ENCODE peak calls at places on chromosomes 16 and 17, in eight cellular contexts. S, V, H, J, L, X, R and N are unnamed samples.

GRCh38 chr17:61492759-61493526 is 40.7 kb downstream of the TBX4 start:
- DNase-seq in S (no peak), V (no peak), H (no peak), J (no peak), L (no peak), X (no peak), R (no peak), N (no peak)

GRCh38 chr16:11260596-11260966 is 4.6 kb upstream of the SOCS1 start:
- DNase-seq in S (no peak), V (no peak), H (no peak), J (no peak), L (no peak), X (no peak), R (no peak), N (no peak)

GRCh38 chr16:1740781-1741490 is 30.4 kb downstream of the NME3 start:
- DNase-seq in S (no peak), V (no peak), H (no peak), J (no peak), L (no peak), X (no peak), R (no peak), N (no peak)

GRCh38 chr17:37737081-37737480 is 7.8 kb downstream of the HNF1B start:
- DNase-seq in S (no peak), V (no peak), H (no peak), J (peak; percentile 73), L (peak; percentile 34), X (no peak), R (no peak), N (no peak)

GRCh38 chr16:25988089-25988488 is 296.3 kb downstream of the HS3ST4 start:
- DNase-seq in S (no peak), V (no peak), H (peak; percentile 65), J (no peak), L (no peak), X (no peak), R (no peak), N (no peak)

GRCh38 chr17:80269405-80269807 is 8.8 kb downstream of the RNF213 start:
- DNase-seq in S (no peak), V (no peak), H (no peak), J (no peak), L (no peak), X (no peak), R (no peak), N (no peak)

GRCh38 chr17:80416260-80416939 is 1.4 kb downstream of the ENDOV start:
- DNase-seq in S (no peak), V (no peak), H (no peak), J (no peak), L (no peak), X (no peak), R (no peak), N (no peak)

GRCh38 chr16:57471852-57472664 is 9.6 kb downstream of the POLR2C start:
- DNase-seq in S (no peak), V (no peak), H (no peak), J (peak; percentile 97), L (no peak), X (peak; percentile 14), R (peak; percentile 69), N (no peak)

GRCh38 chr17:28897769-28898259 is 281 bp upstream of the FLOT2 start:
- DNase-seq in S (no peak), V (no peak), H (no peak), J (no peak), L (no peak), X (no peak), R (no peak), N (no peak)

GRCh38 chr16:4263504-4264436 is 9.1 kb downstream of the TFAP4 start:
- DNase-seq in S (no peak), V (peak; percentile 83), H (no peak), J (peak; percentile 46), L (no peak), X (peak; percentile 84), R (peak; percentile 66), N (peak; percentile 22)

GRCh38 chr16:50263940-50264929 is 2.1 kb upstream of the ADCY7 start:
- DNase-seq in S (no peak), V (no peak), H (no peak), J (peak; percentile 48), L (peak; percentile 63), X (no peak), R (no peak), N (no peak)

GRCh38 chr16:1097800-1098199 is 1.8 kb upstream of the C1QTNF8 start:
- DNase-seq in S (no peak), V (peak; percentile 79), H (no peak), J (no peak), L (no peak), X (no peak), R (no peak), N (no peak)

GRCh38 chr17:74842599-74843351 is 16.9 kb downstream of the GRIN2C start:
- DNase-seq in S (peak; percentile 74), V (peak; percentile 76), H (peak; percentile 88), J (peak; percentile 82), L (peak; percentile 82), X (peak; percentile 79), R (peak; percentile 68), N (peak; percentile 16)

GRCh38 chr16:17370233-17371013 is 100.3 kb downstream of the XYLT1 start:
- DNase-seq in S (no peak), V (no peak), H (no peak), J (no peak), L (no peak), X (no peak), R (no peak), N (no peak)

GRCh38 chr17:66549312-66549705 is 246.9 kb downstream of the PRKCA start:
- DNase-seq in S (no peak), V (no peak), H (no peak), J (no peak), L (peak; percentile 46), X (no peak), R (no peak), N (peak; percentile 49)

GRCh38 chr16:23035240-23035639 is 114.0 kb downstream of the USP31 start:
- DNase-seq in S (no peak), V (no peak), H (no peak), J (no peak), L (no peak), X (no peak), R (no peak), N (no peak)

GRCh38 chr16:52265446-52265861 is 281.5 kb downstream of the TOX3 start:
- DNase-seq in S (no peak), V (no peak), H (no peak), J (no peak), L (no peak), X (peak; percentile 47), R (no peak), N (no peak)

GRCh38 chr16:6375471-6376075 is 957.1 kb upstream of the RBFOX1 start:
- DNase-seq in S (no peak), V (no peak), H (no peak), J (no peak), L (no peak), X (peak; percentile 19), R (no peak), N (no peak)

GRCh38 chr16:89195521-89196171 is 4.7 kb downstream of the SLC22A31 start:
- DNase-seq in S (no peak), V (no peak), H (no peak), J (no peak), L (no peak), X (no peak), R (no peak), N (no peak)

GRCh38 chr16:66696669-66697630 is at the start of gene CMTM4:
- DNase-seq in S (peak; percentile 90), V (peak; percentile 88), H (peak; percentile 86), J (peak; percentile 81), L (peak; percentile 87), X (peak; percentile 94), R (peak; percentile 90), N (peak; percentile 51)

GRCh38 chr16:679808-680624 is at the start of gene STUB1:
- DNase-seq in S (peak; percentile 94), V (peak; percentile 92), H (peak; percentile 94), J (peak; percentile 91), L (peak; percentile 72), X (peak; percentile 94), R (peak; percentile 92), N (peak; percentile 76)

GRCh38 chr17:79531696-79532095 is 79.2 kb downstream of the RBFOX3 start:
- DNase-seq in S (no peak), V (no peak), H (no peak), J (no peak), L (no peak), X (no peak), R (no peak), N (no peak)

GRCh38 chr17:70938311-70938710 is 769.0 kb downstream of the KCNJ2 start:
- DNase-seq in S (no peak), V (no peak), H (no peak), J (no peak), L (no peak), X (no peak), R (no peak), N (no peak)

GRCh38 chr17:82297280-82297803 is 20.1 kb downstream of the CD7 start:
- DNase-seq in S (peak; percentile 60), V (peak; percentile 65), H (no peak), J (peak; percentile 80), L (peak; percentile 86), X (no peak), R (peak; percentile 93), N (peak; percentile 90)

GRCh38 chr16:66928702-66929388 is 3.5 kb upstream of the RRAD start:
- DNase-seq in S (peak; percentile 44), V (no peak), H (peak; percentile 84), J (peak; percentile 56), L (no peak), X (peak; percentile 68), R (peak; percentile 49), N (peak; percentile 18)

GRCh38 chr17:78252701-78253635 is 21.5 kb downstream of the TMEM235 start:
- DNase-seq in S (no peak), V (no peak), H (peak; percentile 19), J (no peak), L (no peak), X (no peak), R (no peak), N (no peak)
- H3K27ac ChIP-seq in S (no peak overlapping the region), V (no peak overlapping the region), H (no peak overlapping the region), J (no peak overlapping the region), L (no peak overlapping the region), X (peak overlapping the region; percentile 24), R (no peak overlapping the region), N (no peak overlapping the region)

GRCh38 chr17:33603794-33604193 is 310.7 kb upstream of the ASIC2 start:
- DNase-seq in S (no peak), V (no peak), H (no peak), J (no peak), L (no peak), X (peak; percentile 12), R (no peak), N (no peak)

GRCh38 chr17:33598795-33599194 is 305.7 kb upstream of the ASIC2 start:
- DNase-seq in S (no peak), V (no peak), H (no peak), J (no peak), L (no peak), X (no peak), R (no peak), N (no peak)

GRCh38 chr17:33602981-33603380 is 309.9 kb upstream of the ASIC2 start:
- DNase-seq in S (no peak), V (no peak), H (no peak), J (no peak), L (no peak), X (no peak), R (no peak), N (no peak)
- TF ChIP-seq CTCF in S (no peak), V (no peak), H (no peak), J (no peak), L (no peak), X (no peak), R (no peak), N (no peak)

GRCh38 chr16:53476867-53477266 is 26.1 kb downstream of the AKTIP start:
- DNase-seq in S (no peak), V (no peak), H (no peak), J (no peak), L (no peak), X (no peak), R (no peak), N (no peak)
- H3K27ac ChIP-seq in S (no peak overlapping the region), V (no peak overlapping the region), H (no peak overlapping the region), J (no peak overlapping the region), L (no peak overlapping the region), X (no peak overlapping the region), R (no peak overlapping the region), N (no peak overlapping the region)

GRCh38 chr16:85634747-85635544 is 21.8 kb downstream of the GSE1 start:
- DNase-seq in S (no peak), V (no peak), H (no peak), J (no peak), L (no peak), X (no peak), R (no peak), N (no peak)
- TF ChIP-seq CTCF in S (no peak), V (no peak), H (peak; percentile 36), J (peak; percentile 13), L (peak; percentile 22), X (no peak), R (peak; percentile 11), N (peak; percentile 53)